ENCODE peak calls at places on chromosomes 3 and 15, in seven cellular contexts. S is mammary epithelial cell, D is transverse colon, F is heart right ventricle, K is aorta, V is right lobe of liver, A is neural progenitor cell. H is an unnamed sample. For H3K36me3 and H3K4me1, the result is how much of the 10 kb centered on the place peaks cover.

GRCh38 chr3:129942296-129942695 is 32.2 kb upstream of the TRH start:
- DNase-seq in S (peak), D (peak), F (peak), K (peak), V (peak), A (peak), H (peak)

GRCh38 chr15:78951841-78952238 is 7.0 kb upstream of the CTSH start:
- DNase-seq in S (peak), D (no peak), F (no peak), K (no peak), V (no peak), A (no peak), H (peak)

GRCh38 chr3:78977073-78977472 is 790.7 kb downstream of the ROBO1 start:
- DNase-seq in S (no peak), D (no peak), F (no peak), K (no peak), V (no peak), A (no peak), H (no peak)

GRCh38 chr15:44738340-44738984 is 2.1 kb downstream of the TRIM69 start:
- DNase-seq in S (peak), D (no peak), F (no peak), K (no peak), V (no peak), A (peak), H (peak)

GRCh38 chr3:180804871-180805430 is 107.5 kb upstream of the FXR1 start:
- DNase-seq in S (peak), D (no peak), F (peak), K (no peak), V (no peak), A (peak), H (no peak)

GRCh38 chr3:88005066-88005465 is 53.7 kb downstream of the CGGBP1 start:
- DNase-seq in S (no peak), D (no peak), F (no peak), K (no peak), V (no peak), A (peak), H (peak)

GRCh38 chr3:104263477-104263876 is 1103.2 kb upstream of the ALCAM start:
- DNase-seq in S (no peak), D (no peak), F (no peak), K (no peak), V (no peak), A (no peak), H (no peak)

GRCh38 chr3:126212629-126213375 is 32.4 kb upstream of the ALDH1L1 start:
- DNase-seq in S (no peak), D (peak), F (peak), K (peak), V (peak), A (peak), H (no peak)

GRCh38 chr3:73661262-73661661 is 36.5 kb upstream of the PDZRN3 start:
- DNase-seq in S (peak), D (no peak), F (no peak), K (no peak), V (no peak), A (no peak), H (no peak)

GRCh38 chr15:100849021-100849831 is 30.4 kb upstream of the ALDH1A3 start:
- DNase-seq in S (peak), D (peak), F (peak), K (peak), V (no peak), A (no peak), H (peak)

GRCh38 chr3:28286595-28286994 is 45.2 kb downstream of the CMC1 start:
- DNase-seq in S (peak), D (no peak), F (no peak), K (no peak), V (no peak), A (peak), H (peak)

GRCh38 chr15:34360298-34360697 is 6.7 kb downstream of the LPCAT4 start:
- DNase-seq in S (peak), D (no peak), F (no peak), K (no peak), V (no peak), A (peak), H (peak)

GRCh38 chr3:119647843-119648575 is 12.4 kb downstream of the POPDC2 start:
- DNase-seq in S (no peak), D (no peak), F (no peak), K (no peak), V (no peak), A (no peak), H (no peak)

GRCh38 chr3:51591231-51591630 is 52.7 kb downstream of the RAD54L2 start:
- DNase-seq in S (no peak), D (no peak), F (no peak), K (no peak), V (no peak), A (no peak), H (no peak)

GRCh38 chr15:88630798-88631463 is 7.9 kb upstream of the ISG20 start:
- DNase-seq in S (no peak), D (peak), F (no peak), K (peak), V (no peak), A (no peak), H (no peak)

GRCh38 chr15:78422571-78423340 is 15.3 kb upstream of the IREB2 start:
- DNase-seq in S (peak), D (peak), F (peak), K (peak), V (peak), A (peak), H (peak)

GRCh38 chr15:35481064-35481463 is 64.9 kb downstream of the DPH6 start:
- DNase-seq in S (no peak), D (no peak), F (no peak), K (no peak), V (no peak), A (no peak), H (no peak)

GRCh38 chr15:41816788-41817187 is 11.1 kb upstream of the JMJD7 start:
- DNase-seq in S (no peak), D (no peak), F (no peak), K (no peak), V (no peak), A (no peak), H (no peak)

GRCh38 chr3:73547427-73548036 is 77.2 kb downstream of the PDZRN3 start:
- DNase-seq in S (no peak), D (no peak), F (no peak), K (no peak), V (no peak), A (no peak), H (peak)

GRCh38 chr15:67372563-67372962 is 118.0 kb downstream of the IQCH start:
- DNase-seq in S (no peak), D (no peak), F (no peak), K (no peak), V (no peak), A (peak), H (no peak)

DNA sequence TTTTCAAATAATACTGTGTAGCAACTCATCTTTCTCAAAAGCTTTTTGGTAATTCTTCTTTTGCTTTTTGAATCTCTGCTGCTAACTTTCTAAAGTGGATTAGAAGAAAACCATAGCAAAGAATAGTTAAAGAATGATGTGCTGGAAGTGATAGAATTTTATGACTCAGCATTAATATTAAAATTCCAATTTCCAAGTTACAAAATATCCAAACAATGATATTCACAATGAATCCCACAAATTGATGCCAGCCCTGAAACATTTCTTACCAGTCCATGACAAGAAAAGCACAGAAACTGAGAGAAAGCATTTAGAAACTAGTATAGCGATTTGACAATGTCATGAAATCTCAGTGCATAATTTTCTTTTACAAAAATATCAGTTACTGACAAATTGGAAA is 482.2 kb downstream of the RBMS3 start:
- DNase-seq in S (no peak), D (no peak), F (no peak), K (no peak), V (no peak), A (no peak), H (no peak)
- H3K36me3 ChIP-seq in S (under half), D (under half), F (under half), K (under half), V (under half), A (under half), H (under half)

GRCh38 chr3:111863942-111864341 is 4.9 kb downstream of the PHLDB2 start:
- DNase-seq in S (no peak), D (no peak), F (peak), K (no peak), V (no peak), A (no peak), H (no peak)
- H3K4me1 ChIP-seq in S (under half), D (under half), F (under half), K (under half), V (under half), A (under half), H (under half)

DNA sequence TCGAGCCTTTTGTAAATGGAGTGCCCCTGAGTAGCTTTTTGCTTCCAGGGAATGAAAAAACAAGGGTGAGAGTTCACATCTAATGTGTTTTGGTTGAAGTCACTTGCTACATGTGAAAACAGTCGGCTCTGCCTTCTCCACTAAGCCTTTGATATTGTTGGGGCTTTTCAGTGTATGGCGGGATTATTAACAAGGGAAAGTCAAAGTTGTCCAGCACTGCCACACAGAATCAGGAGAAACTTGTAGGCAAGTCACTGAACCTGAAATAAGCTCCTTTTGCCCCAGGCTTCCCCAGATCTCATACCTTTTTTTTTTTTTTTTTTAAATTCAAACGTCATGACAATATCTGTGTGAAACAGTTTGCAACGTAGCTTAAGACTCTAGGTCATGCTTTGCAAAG is 248.0 kb downstream of the FEZF2 start:
- DNase-seq in S (no peak), D (no peak), F (no peak), K (no peak), V (no peak), A (no peak), H (no peak)
- H3K27ac ChIP-seq in S (no peak), D (no peak), F (no peak), K (no peak), V (no peak), A (no peak), H (no peak)

DNA sequence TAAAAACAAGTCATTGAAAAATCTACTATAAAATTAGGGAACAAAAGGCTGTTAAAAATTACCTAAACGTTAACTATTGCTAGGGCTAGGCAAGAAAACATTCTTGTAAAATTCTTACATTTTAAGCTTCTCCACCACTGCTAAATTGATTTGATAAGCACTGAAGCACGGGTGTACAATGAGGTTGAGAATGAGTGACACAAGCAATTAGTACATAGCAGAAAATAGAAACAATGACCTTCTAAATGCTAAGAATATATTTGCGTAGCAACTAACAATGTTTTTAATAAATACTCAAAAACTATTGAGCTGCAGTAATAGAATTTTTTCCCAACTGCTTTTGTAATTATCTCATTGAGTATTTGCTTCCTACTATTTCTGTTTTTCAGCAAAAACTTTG is 4.7 kb downstream of the SGO1 start:
- DNase-seq in S (no peak), D (no peak), F (no peak), K (no peak), V (no peak), A (no peak), H (no peak)
- H3K36me3 ChIP-seq in S (under half), D (under half), F (under half), K (under half), V (under half), A (under half), H (under half)

DNA sequence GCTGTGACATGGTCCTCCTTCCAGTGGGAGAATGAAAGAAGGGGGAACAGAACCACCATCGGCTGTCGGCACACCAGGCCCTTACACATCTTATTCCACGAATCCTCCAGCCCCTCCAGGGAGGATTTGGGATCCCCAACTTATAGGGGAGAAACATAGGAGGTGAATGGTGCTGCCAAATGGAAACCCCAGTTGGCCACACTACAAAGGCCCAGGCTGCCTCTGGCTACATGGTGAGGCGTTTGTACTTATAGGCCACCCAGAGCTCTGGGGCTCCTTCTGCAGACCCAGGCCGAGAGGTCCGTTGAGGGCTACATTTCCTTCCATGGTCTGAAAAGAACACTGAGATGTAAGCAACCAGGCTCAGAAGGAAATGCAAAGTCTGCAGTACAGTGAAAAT is 12.0 kb downstream of the AMOTL2 start:
- DNase-seq in S (no peak), D (no peak), F (no peak), K (peak), V (no peak), A (no peak), H (no peak)
- H3K4me1 ChIP-seq in S (half or more), D (half or more), F (under half), K (under half), V (under half), A (under half), H (under half)

GRCh38 chr3:101703169-101703568 is 16.7 kb upstream of the RPL24 start:
- DNase-seq in S (peak), D (no peak), F (no peak), K (no peak), V (no peak), A (no peak), H (no peak)
- H3K27ac ChIP-seq in S (peak), D (no peak), F (no peak), K (no peak), V (no peak), A (no peak), H (no peak)

GRCh38 chr15:22944651-22945050 is 35.5 kb downstream of the CYFIP1 start:
- DNase-seq in S (peak), D (peak), F (no peak), K (no peak), V (no peak), A (no peak), H (peak)
- H3K36me3 ChIP-seq in S (under half), D (under half), F (half or more), K (under half), V (under half), A (under half), H (under half)

DNA sequence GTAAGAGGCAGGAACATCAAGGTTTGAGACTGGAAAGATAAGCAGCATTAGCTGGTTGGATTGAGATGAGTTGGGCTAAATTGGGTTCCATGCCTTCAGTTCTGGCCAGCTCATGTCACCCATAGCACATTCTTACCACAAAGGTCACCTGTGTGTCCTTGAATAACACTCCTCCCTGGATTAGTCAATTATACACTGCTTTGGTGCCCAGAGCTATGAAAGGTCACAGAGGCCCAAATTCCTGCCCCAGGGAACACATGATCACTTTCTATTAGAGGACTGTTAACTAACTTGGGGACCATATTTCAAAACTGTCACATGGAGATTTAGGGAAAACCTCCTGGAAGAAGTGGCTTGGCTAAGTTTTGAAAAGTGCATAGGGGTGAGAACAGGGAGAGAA is 40.1 kb upstream of the XCR1 start:
- DNase-seq in S (no peak), D (no peak), F (no peak), K (no peak), V (no peak), A (no peak), H (no peak)
- H3K4me1 ChIP-seq in S (under half), D (under half), F (under half), K (under half), V (under half), A (under half), H (under half)